ENCODE peak calls at places on chromosomes 6 and 20, in nine cellular contexts. J is NCI-H774; O is A172; W is amniotic stem cell; V is GM19239; S is bronchial epithelial cell; I is stimulated activated CD4-positive, alpha-beta T cell treated with anti-CD3 and anti-CD28 coated beads, Interleukin-12 subunit alpha, Interleukin-12 subunit beta, amount 100 ng/mL, for 48 hours; E is non-pigmented ciliary epithelial cell; L is hippocampal formation. D is an unnamed sample.
A peak's percentile ranks its signal among the peaks of the same experiment; 100 is the strongest.

GRCh38 chr6:162237331-162237730 is 490.2 kb downstream of the PRKN start:
- DNase-seq in J (no peak), O (no peak), W (no peak), V (no peak), S (no peak), I (no peak), E (no peak), L (no peak), D (no peak)

GRCh38 chr20:23331951-23332350 is 18.6 kb upstream of the NXT1 start:
- DNase-seq in J (no peak), O (peak; percentile 10), W (no peak), V (no peak), S (peak; percentile 2), I (no peak), E (no peak), L (no peak), D (peak; percentile 21)

GRCh38 chr6:1765160-1765900 is 155.6 kb downstream of the FOXC1 start:
- DNase-seq in J (no peak), O (no peak), W (no peak), V (no peak), S (no peak), I (no peak), E (no peak), L (no peak), D (no peak)

GRCh38 chr6:113350521-113350920 is 506.6 kb upstream of the MARCKS start:
- DNase-seq in J (no peak), O (no peak), W (no peak), V (no peak), S (no peak), I (no peak), E (no peak), L (no peak), D (no peak)

GRCh38 chr6:117267766-117268534 is 2.6 kb downstream of the VGLL2 start:
- DNase-seq in J (no peak), O (no peak), W (no peak), V (no peak), S (no peak), I (no peak), E (no peak), L (no peak), D (no peak)

GRCh38 chr6:141607956-141608355 is 524.8 kb upstream of the GJE1 start:
- DNase-seq in J (no peak), O (no peak), W (no peak), V (no peak), S (no peak), I (no peak), E (no peak), L (no peak), D (no peak)

GRCh38 chr6:35181313-35181932 is 32.3 kb upstream of the SCUBE3 start:
- DNase-seq in J (no peak), O (peak; percentile 8), W (peak; percentile 44), V (no peak), S (peak; percentile 27), I (no peak), E (no peak), L (no peak), D (peak; percentile 61)

GRCh38 chr6:7240351-7240750 is 72.6 kb downstream of the SSR1 start:
- DNase-seq in J (no peak), O (no peak), W (no peak), V (no peak), S (no peak), I (no peak), E (no peak), L (no peak), D (no peak)

GRCh38 chr6:170256641-170257040 is 34.2 kb downstream of the DLL1 start:
- DNase-seq in J (no peak), O (no peak), W (no peak), V (no peak), S (no peak), I (no peak), E (no peak), L (no peak), D (no peak)

GRCh38 chr20:9319687-9320384 is 194.6 kb upstream of the LAMP5 start:
- DNase-seq in J (peak; percentile 17), O (peak; percentile 4), W (no peak), V (no peak), S (no peak), I (no peak), E (no peak), L (no peak), D (no peak)

GRCh38 chr6:152271681-152272464 is 365.3 kb downstream of the SYNE1 start:
- DNase-seq in J (no peak), O (peak; percentile 61), W (no peak), V (no peak), S (peak; percentile 92), I (no peak), E (no peak), L (no peak), D (peak; percentile 64)

GRCh38 chr20:17343631-17344447 is 117.0 kb downstream of the PCSK2 start:
- DNase-seq in J (no peak), O (no peak), W (peak; percentile 25), V (no peak), S (no peak), I (no peak), E (no peak), L (no peak), D (no peak)

GRCh38 chr6:25670793-25671513 is 18.9 kb downstream of the SCGN start:
- DNase-seq in J (no peak), O (peak; percentile 40), W (no peak), V (no peak), S (peak; percentile 69), I (no peak), E (no peak), L (no peak), D (peak; percentile 72)

GRCh38 chr6:100633096-100633766 is 168.5 kb upstream of the SIM1 start:
- DNase-seq in J (peak; percentile 21), O (peak; percentile 70), W (peak; percentile 73), V (no peak), S (peak; percentile 93), I (no peak), E (peak; percentile 81), L (peak; percentile 76), D (peak; percentile 76)

GRCh38 chr6:137832110-137832509 is 34.9 kb upstream of the TNFAIP3 start:
- DNase-seq in J (no peak), O (peak; percentile 90), W (peak; percentile 37), V (no peak), S (peak; percentile 96), I (no peak), E (peak; percentile 76), L (no peak), D (peak; percentile 88)

GRCh38 chr6:56101141-56101553 is 146.2 kb downstream of the COL21A1 start:
- DNase-seq in J (no peak), O (peak; percentile 79), W (peak; percentile 84), V (no peak), S (peak; percentile 98), I (no peak), E (peak; percentile 89), L (no peak), D (peak; percentile 95)

GRCh38 chr6:25959890-25960531 is 2.6 kb upstream of the TRIM38 start:
- DNase-seq in J (no peak), O (no peak), W (no peak), V (no peak), S (no peak), I (no peak), E (peak; percentile 40), L (no peak), D (no peak)

GRCh38 chr20:32984196-32984595 is 20.0 kb downstream of the SUN5 start:
- DNase-seq in J (no peak), O (no peak), W (no peak), V (no peak), S (no peak), I (no peak), E (no peak), L (peak; percentile 62), D (no peak)

GRCh38 chr20:51027396-51027795 is 4.5 kb upstream of the KCNG1 start:
- DNase-seq in J (no peak), O (no peak), W (no peak), V (no peak), S (no peak), I (no peak), E (no peak), L (no peak), D (no peak)

GRCh38 chr6:157269261-157269794 is 54.0 kb downstream of the TMEM242 start:
- DNase-seq in J (no peak), O (no peak), W (no peak), V (no peak), S (no peak), I (no peak), E (peak; percentile 22), L (no peak), D (no peak)

GRCh38 chr6:21679761-21680265 is 86.3 kb downstream of the SOX4 start:
- DNase-seq in J (no peak), O (peak; percentile 70), W (no peak), V (no peak), S (peak; percentile 76), I (no peak), E (peak; percentile 71), L (no peak), D (peak; percentile 54)

GRCh38 chr6:167044696-167045095 is 45.5 kb downstream of the CEP43 start:
- DNase-seq in J (no peak), O (no peak), W (peak; percentile 15), V (no peak), S (no peak), I (no peak), E (no peak), L (no peak), D (no peak)

GRCh38 chr6:149716584-149716983 is 1.3 kb downstream of the LATS1 start:
- DNase-seq in J (no peak), O (peak; percentile 1), W (no peak), V (no peak), S (peak; percentile 22), I (no peak), E (no peak), L (no peak), D (peak; percentile 25)

GRCh38 chr6:168152306-168152963 is 73.4 kb upstream of the FRMD1 start:
- DNase-seq in J (no peak), O (no peak), W (no peak), V (no peak), S (no peak), I (no peak), E (no peak), L (no peak), D (no peak)

D was measured in PC-3.